ENCODE peak calls at places on chromosomes 12 and 14, in ten cellular contexts. One of them, this sample, is unnamed.

GRCh38 chr14:55052259-55052930 is 948 bp downstream of the MAPK1IP1L start:
- DNase-seq in HL-60: no peak
- DNase-seq in putamen: no peak
- DNase-seq in kidney glomerular epithelial cell: no peak
- DNase-seq in amniotic stem cell: peak
- DNase-seq in mucosa of descending colon: no peak
- DNase-seq in A549: peak
- DNase-seq in occipital lobe: no peak
- DNase-seq in bronchial epithelial cell: peak
- DNase-seq in GM12865: no peak
- DNase-seq in this sample: peak

GRCh38 chr12:44031472-44032185 is 195.7 kb downstream of the TMEM117 start:
- DNase-seq in amniotic stem cell: no peak
- DNase-seq in A549: no peak
- DNase-seq in occipital lobe: no peak
- DNase-seq in kidney glomerular epithelial cell: no peak
- DNase-seq in HL-60: no peak
- DNase-seq in GM12865: no peak
- DNase-seq in putamen: no peak
- DNase-seq in bronchial epithelial cell: peak
- DNase-seq in mucosa of descending colon: no peak
- DNase-seq in this sample: no peak

GRCh38 chr12:88334271-88334670 is 192.2 kb downstream of the TMTC3 start:
- DNase-seq in A549: no peak
- DNase-seq in bronchial epithelial cell: peak
- DNase-seq in kidney glomerular epithelial cell: no peak
- DNase-seq in mucosa of descending colon: no peak
- DNase-seq in occipital lobe: no peak
- DNase-seq in HL-60: no peak
- DNase-seq in GM12865: peak
- DNase-seq in amniotic stem cell: peak
- DNase-seq in putamen: no peak
- DNase-seq in this sample: peak

GRCh38 chr14:22226381-22226780 is 362.6 kb downstream of the DAD1 start:
- DNase-seq in occipital lobe: no peak
- DNase-seq in kidney glomerular epithelial cell: peak
- DNase-seq in GM12865: peak
- DNase-seq in amniotic stem cell: no peak
- DNase-seq in A549: no peak
- DNase-seq in putamen: no peak
- DNase-seq in HL-60: peak
- DNase-seq in bronchial epithelial cell: peak
- DNase-seq in mucosa of descending colon: no peak
- DNase-seq in this sample: no peak

GRCh38 chr14:54818201-54819133 is 84.2 kb downstream of the GCH1 start:
- DNase-seq in A549: no peak
- DNase-seq in mucosa of descending colon: no peak
- DNase-seq in amniotic stem cell: peak
- DNase-seq in GM12865: no peak
- DNase-seq in putamen: no peak
- DNase-seq in HL-60: no peak
- DNase-seq in occipital lobe: no peak
- DNase-seq in kidney glomerular epithelial cell: peak
- DNase-seq in bronchial epithelial cell: peak
- DNase-seq in this sample: peak

GRCh38 chr14:104113631-104114420 is 24.6 kb upstream of the KIF26A start:
- DNase-seq in bronchial epithelial cell: peak
- DNase-seq in A549: no peak
- DNase-seq in kidney glomerular epithelial cell: no peak
- DNase-seq in HL-60: no peak
- DNase-seq in occipital lobe: no peak
- DNase-seq in amniotic stem cell: no peak
- DNase-seq in GM12865: no peak
- DNase-seq in putamen: no peak
- DNase-seq in mucosa of descending colon: no peak
- DNase-seq in this sample: no peak

GRCh38 chr12:43550831-43551270 is 1.2 kb downstream of the ADAMTS20 start:
- DNase-seq in GM12865: no peak
- DNase-seq in kidney glomerular epithelial cell: no peak
- DNase-seq in HL-60: no peak
- DNase-seq in bronchial epithelial cell: no peak
- DNase-seq in amniotic stem cell: no peak
- DNase-seq in putamen: no peak
- DNase-seq in A549: no peak
- DNase-seq in occipital lobe: no peak
- DNase-seq in mucosa of descending colon: no peak
- DNase-seq in this sample: no peak

GRCh38 chr12:28242129-28242887 is 52.1 kb downstream of the CCDC91 start:
- DNase-seq in HL-60: no peak
- DNase-seq in putamen: no peak
- DNase-seq in amniotic stem cell: no peak
- DNase-seq in mucosa of descending colon: no peak
- DNase-seq in GM12865: no peak
- DNase-seq in bronchial epithelial cell: no peak
- DNase-seq in A549: no peak
- DNase-seq in kidney glomerular epithelial cell: no peak
- DNase-seq in occipital lobe: no peak
- DNase-seq in this sample: no peak

This sample was measured in adipocyte.